ENCODE peak calls at places on chromosomes 5 and 9, in four cellular contexts. C is H1, L is mesendoderm, D is H9. W is an unnamed sample.

GRCh38 chr5:43386960-43387362 is 25.2 kb downstream of the CCL28 start:
- DNase-seq in C (no peak), L (peak), D (no peak), W (peak)

GRCh38 chr5:143063175-143063970 is 293.2 kb downstream of the ARHGAP26 start:
- DNase-seq in C (no peak), L (no peak), D (no peak), W (peak)

GRCh38 chr9:120934271-120934670 is 7.7 kb upstream of the TRAF1 start:
- DNase-seq in C (no peak), L (no peak), D (no peak), W (no peak)

GRCh38 chr9:35481347-35481975 is 8.4 kb upstream of the RUSC2 start:
- DNase-seq in C (peak), L (peak), D (peak), W (peak)

GRCh38 chr5:3612561-3613175 is 17.0 kb downstream of the IRX1 start:
- DNase-seq in C (no peak), L (no peak), D (no peak), W (no peak)

GRCh38 chr5:149141957-149142851 is 911 bp downstream of the ABLIM3 start:
- DNase-seq in C (no peak), L (no peak), D (peak), W (peak)

GRCh38 chr9:108634164-108634563 is 221.6 kb downstream of the ACTL7B start:
- DNase-seq in C (no peak), L (no peak), D (no peak), W (no peak)

GRCh38 chr5:175444060-175444904 is at the start of gene DRD1:
- DNase-seq in C (peak), L (peak), D (peak), W (peak)

GRCh38 chr9:126411225-126411947 is 84.8 kb downstream of the MVB12B start:
- DNase-seq in C (no peak), L (no peak), D (no peak), W (no peak)

GRCh38 chr5:173155912-173156311 is 11.6 kb downstream of the BNIP1 start:
- DNase-seq in C (no peak), L (no peak), D (no peak), W (peak)

GRCh38 chr5:123585871-123586270 is 73.9 kb downstream of the CSNK1G3 start:
- DNase-seq in C (no peak), L (no peak), D (no peak), W (no peak)

GRCh38 chr9:13555516-13555915 is 276.0 kb upstream of the MPDZ start:
- DNase-seq in C (no peak), L (no peak), D (no peak), W (no peak)

GRCh38 chr5:168064457-168064856 is 227.0 kb upstream of the WWC1 start:
- DNase-seq in C (no peak), L (no peak), D (no peak), W (no peak)

GRCh38 chr5:125412561-125413535 is 666.4 kb upstream of the ZNF608 start:
- DNase-seq in C (peak), L (peak), D (peak), W (peak)

GRCh38 chr5:154528005-154528594 is 50.1 kb upstream of the HAND1 start:
- DNase-seq in C (no peak), L (no peak), D (no peak), W (no peak)

GRCh38 chr5:172454355-172455086 is at the start of gene SH3PXD2B:
- DNase-seq in C (peak), L (peak), D (peak), W (no peak)

GRCh38 chr5:103357636-103358035 is 99.1 kb downstream of the MACIR start:
- DNase-seq in C (no peak), L (no peak), D (no peak), W (no peak)

GRCh38 chr5:10249948-10250803 is at the start of gene CCT5:
- DNase-seq in C (peak), L (peak), D (peak), W (peak)

GRCh38 chr5:33313150-33313549 is 127.6 kb upstream of the TARS1 start:
- DNase-seq in C (no peak), L (peak), D (no peak), W (peak)

GRCh38 chr5:14490309-14490711 is 91.3 kb upstream of the OTULINL start:
- DNase-seq in C (no peak), L (no peak), D (no peak), W (no peak)

GRCh38 chr5:150789943-150790611 is 11.5 kb downstream of the SMIM3 start:
- DNase-seq in C (no peak), L (peak), D (peak), W (peak)

GRCh38 chr5:154000703-154001102 is 38.0 kb downstream of the FAM114A2 start:
- DNase-seq in C (no peak), L (no peak), D (no peak), W (no peak)

GRCh38 chr9:91395553-91396470 is 27.8 kb downstream of the NFIL3 start:
- DNase-seq in C (no peak), L (no peak), D (no peak), W (peak)

GRCh38 chr9:134436926-134437325 is 110.7 kb downstream of the RXRA start:
- DNase-seq in C (no peak), L (no peak), D (no peak), W (no peak)

GRCh38 chr5:44660251-44660650 is 148.5 kb upstream of the MRPS30 start:
- DNase-seq in C (no peak), L (no peak), D (no peak), W (no peak)

GRCh38 chr5:148697177-148697820 is 43.0 kb upstream of the HTR4 start:
- DNase-seq in C (no peak), L (no peak), D (no peak), W (peak)

GRCh38 chr5:40240111-40240510 is 439.6 kb upstream of the PTGER4 start:
- DNase-seq in C (no peak), L (no peak), D (no peak), W (peak)

GRCh38 chr9:7402704-7403389 is 396.7 kb downstream of the DMAC1 start:
- DNase-seq in C (no peak), L (peak), D (no peak), W (no peak)

GRCh38 chr5:141692919-141693848 is 11.2 kb upstream of the ARAP3 start:
- DNase-seq in C (no peak), L (no peak), D (no peak), W (peak)

GRCh38 chr5:59422026-59422941 is 471.2 kb downstream of the PDE4D start:
- DNase-seq in C (no peak), L (no peak), D (no peak), W (no peak)

GRCh38 chr9:14146201-14146890 is 167.6 kb downstream of the NFIB start:
- DNase-seq in C (no peak), L (no peak), D (no peak), W (no peak)

DNA sequence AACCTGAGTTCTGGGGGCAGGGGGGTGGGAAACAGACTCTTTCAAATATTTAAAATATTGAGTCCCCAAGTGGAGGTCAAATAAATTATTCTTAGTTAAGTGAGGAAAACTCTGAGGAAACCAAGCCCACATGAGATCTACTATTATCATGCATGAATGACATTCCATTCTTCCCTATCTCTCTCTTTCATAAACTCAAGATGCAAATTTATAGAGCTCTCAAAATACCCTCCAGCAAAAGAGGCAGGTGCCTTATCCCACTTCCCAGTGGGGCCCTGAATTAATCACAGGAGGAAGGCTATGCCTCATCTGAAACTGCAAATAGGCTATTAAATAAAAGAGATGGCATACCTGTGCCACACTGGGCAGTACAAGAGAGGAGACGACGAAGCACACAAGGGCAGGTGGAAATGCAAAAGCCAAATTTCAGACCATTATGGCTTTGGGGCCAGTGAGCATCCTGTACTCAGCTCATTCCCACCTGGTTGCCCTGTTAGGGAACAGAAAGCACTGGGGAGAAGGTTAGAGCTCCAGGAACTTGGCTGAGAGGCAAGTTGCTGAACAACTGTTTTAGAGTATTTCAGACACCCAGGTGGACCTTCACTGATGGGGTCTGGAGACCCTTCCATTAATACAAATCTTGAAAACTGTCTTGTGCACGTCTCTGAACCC is 102.2 kb upstream of the EQTN start:
- DNase-seq in C (no peak), L (no peak), D (no peak), W (no peak)
- H3K18ac ChIP-seq in C (no peak), L (no peak), D (no peak), W (no peak)

GRCh38 chr5:89279458-89280036 is 396.6 kb upstream of the MEF2C start:
- DNase-seq in C (no peak), L (no peak), D (no peak), W (no peak)

GRCh38 chr5:89282038-89282831 is 399.3 kb upstream of the MEF2C start:
- DNase-seq in C (no peak), L (peak), D (no peak), W (no peak)

GRCh38 chr5:89277791-89278190 is 394.8 kb upstream of the MEF2C start:
- DNase-seq in C (no peak), L (no peak), D (no peak), W (peak)

GRCh38 chr5:89281211-89281610 is 398.2 kb upstream of the MEF2C start:
- DNase-seq in C (no peak), L (no peak), D (no peak), W (no peak)

GRCh38 chr5:89280103-89281037 is 397.4 kb upstream of the MEF2C start:
- DNase-seq in C (no peak), L (no peak), D (no peak), W (no peak)
- H3K4ac ChIP-seq in C (no peak), L (no peak), D (no peak), W (no peak)

GRCh38 chr9:104580562-104580961 is 11.6 kb downstream of the OR13C8 start:
- DNase-seq in C (no peak), L (no peak), D (no peak), W (no peak)
- H3K56ac ChIP-seq in C (no peak), L (no peak), D (no peak), W (no peak)

GRCh38 chr5:56409331-56410190 is 176.4 kb upstream of the ANKRD55 start:
- DNase-seq in C (no peak), L (peak), D (no peak), W (peak)
- H3K18ac ChIP-seq in C (no peak), L (no peak), D (no peak), W (peak)

DNA sequence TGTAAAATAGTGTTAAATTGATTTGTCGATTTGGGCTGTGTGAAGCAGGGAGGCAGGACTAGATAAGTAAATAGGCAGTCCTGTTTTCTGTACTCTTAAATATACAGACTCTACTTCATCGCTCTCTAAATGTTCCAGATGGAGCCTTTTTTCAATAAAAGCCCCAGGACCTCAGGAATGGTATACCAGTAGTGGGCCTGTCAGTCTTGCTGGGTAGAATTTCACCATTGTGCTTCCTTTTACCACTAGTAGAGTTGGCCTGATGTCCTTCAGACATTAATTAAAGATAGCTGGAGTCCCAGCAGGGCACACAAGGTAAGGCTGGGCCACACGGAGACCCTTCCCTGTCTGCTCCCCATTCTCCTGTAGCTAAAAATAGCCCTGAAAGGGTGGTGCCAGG is 6.0 kb downstream of the SNX18 start:
- DNase-seq in C (no peak), L (no peak), D (no peak), W (no peak)
- H3K4ac ChIP-seq in C (no peak), L (no peak), D (no peak), W (peak)

GRCh38 chr5:147388171-147388977 is 121.5 kb downstream of the DPYSL3 start:
- DNase-seq in C (no peak), L (no peak), D (peak), W (no peak)

GRCh38 chr5:147382776-147383175 is 127.1 kb downstream of the DPYSL3 start:
- DNase-seq in C (no peak), L (peak), D (no peak), W (no peak)

GRCh38 chr5:147381555-147381954 is 128.3 kb downstream of the DPYSL3 start:
- DNase-seq in C (no peak), L (no peak), D (no peak), W (no peak)

GRCh38 chr5:147387109-147387508 is 122.8 kb downstream of the DPYSL3 start:
- DNase-seq in C (no peak), L (no peak), D (no peak), W (no peak)

DNA sequence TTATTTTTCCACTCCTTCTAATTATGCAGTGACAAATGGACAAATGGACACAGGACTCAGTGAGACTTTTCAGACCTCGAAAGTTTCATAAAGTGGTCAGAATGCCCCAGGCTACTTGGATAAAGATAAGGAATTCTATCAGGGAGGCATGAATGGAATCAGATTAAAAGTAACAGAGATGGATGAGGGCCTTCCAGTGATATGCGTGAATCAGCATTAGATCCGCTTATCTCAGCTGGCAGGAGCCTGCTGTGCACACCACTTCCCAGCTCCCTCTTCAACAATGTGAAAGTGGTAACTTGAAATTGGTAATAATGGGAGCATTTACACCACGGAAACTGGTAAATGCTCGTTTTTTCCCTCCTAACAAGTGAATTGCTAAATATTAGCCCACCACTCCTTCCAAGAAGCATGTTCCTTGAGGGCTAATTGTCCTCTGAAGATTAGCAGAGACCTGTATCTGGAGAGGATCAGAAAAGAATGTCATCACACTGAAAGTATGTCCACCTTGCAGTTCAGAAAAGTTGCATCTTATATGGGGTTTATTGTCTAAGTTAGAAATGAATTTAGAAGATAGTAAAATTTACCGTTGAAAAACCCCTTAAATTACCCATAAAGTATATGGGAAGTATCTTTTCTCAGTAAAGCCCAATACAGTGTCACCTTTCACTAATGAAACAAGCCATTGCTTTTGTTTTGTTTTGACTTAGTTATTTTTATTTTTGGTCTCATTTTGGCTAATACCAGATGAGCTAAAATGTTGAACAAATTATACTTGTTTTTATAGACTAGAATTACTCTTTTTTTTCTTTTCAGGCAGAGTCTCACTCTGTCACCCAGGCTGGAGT is 125.3 kb downstream of the DPYSL3 start:
- DNase-seq in C (no peak), L (peak), D (no peak), W (no peak)
- H3K56ac ChIP-seq in C (no peak), L (no peak), D (no peak), W (no peak)

DNA sequence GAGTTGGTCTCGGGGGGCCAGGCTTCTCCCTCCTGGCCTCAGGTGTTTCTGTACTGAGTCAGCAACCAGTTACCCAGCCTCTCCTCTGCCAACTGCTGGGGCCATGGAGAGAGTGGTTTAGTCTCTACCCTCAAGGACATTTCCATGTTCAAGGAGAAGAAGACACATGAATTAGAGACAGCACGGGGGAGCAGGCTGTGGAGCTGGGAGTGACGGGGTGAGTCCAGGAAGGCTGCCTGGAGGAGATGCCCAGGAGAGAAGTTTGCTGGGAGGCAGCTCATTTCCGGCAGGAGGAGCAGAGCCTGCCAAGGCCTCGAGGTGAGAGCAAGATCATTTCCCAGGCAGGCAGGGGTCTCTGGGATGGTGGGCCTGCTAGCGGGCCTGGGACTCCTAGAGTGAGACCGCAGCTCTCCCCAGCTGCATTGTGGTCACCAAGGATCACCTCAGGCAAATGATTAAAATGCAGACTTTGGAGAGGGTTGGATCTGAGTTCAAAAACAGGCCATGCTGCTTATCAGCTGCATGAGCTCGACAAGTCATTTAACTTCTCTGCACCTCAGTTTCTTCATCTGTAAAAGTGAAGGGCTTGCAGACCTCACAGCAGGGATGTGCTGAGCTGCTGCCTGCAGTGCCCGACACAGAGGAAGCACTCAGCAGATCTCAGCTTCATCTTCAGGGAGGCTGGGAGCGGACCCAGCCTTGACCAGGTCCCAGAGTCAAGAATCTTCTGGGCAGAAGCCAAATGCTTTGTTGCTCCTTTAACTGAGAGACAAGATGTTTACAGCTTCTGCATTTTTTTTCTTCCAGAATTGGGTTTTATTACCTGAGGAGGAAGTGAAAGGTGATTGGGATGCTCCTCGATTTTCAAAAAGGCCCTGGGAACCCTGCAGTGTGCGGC is 35.2 kb downstream of the NEK6 start:
- DNase-seq in C (no peak), L (no peak), D (no peak), W (no peak)
- H3K18ac ChIP-seq in C (no peak), L (peak), D (no peak), W (peak)

DNA sequence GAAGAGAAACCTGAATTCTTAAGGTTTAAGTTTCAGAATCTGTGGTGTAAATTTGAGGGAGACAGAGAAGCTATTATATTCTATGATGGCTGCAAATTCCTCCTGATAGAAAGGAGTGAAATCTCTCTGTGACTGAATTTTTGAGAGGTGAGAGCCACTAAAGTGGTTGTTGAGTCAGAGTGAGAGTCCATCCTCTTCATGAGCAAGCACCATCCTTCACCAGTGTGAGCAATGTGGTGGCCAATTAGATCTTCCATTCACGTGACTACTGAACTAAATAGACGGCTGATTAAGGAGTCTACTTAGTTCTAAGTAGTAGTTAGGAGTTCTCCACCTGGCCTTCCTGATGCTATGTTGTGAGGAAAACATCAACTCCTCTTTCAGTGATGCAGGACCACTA is 147.8 kb upstream of the CCNH start:
- DNase-seq in C (no peak), L (no peak), D (no peak), W (no peak)
- H3K4ac ChIP-seq in C (no peak), L (no peak), D (no peak), W (no peak)

W was measured in IMR-90.